ENCODE peak calls at places on chromosomes 7 and 10, in ten cellular contexts. Z is osteoblast, K is aorta, E is breast epithelium, G is RWPE2, R is left ventricle myocardium inferior, Y is heart left ventricle, Q is right atrium auricular region, D is A549, L is upper lobe of right lung. P is an unnamed sample.

GRCh38 chr7:18407385-18407784 is 88.2 kb upstream of the HDAC9 start:
- DNase-seq in Z (no peak), K (no peak), E (no peak), G (no peak), R (no peak), Y (no peak), Q (no peak), D (no peak), L (no peak), P (no peak)

GRCh38 chr10:89215511-89215910 is 8.4 kb upstream of the CH25H start:
- DNase-seq in Z (no peak), K (no peak), E (no peak), G (no peak), R (no peak), Y (no peak), Q (no peak), D (no peak), L (no peak), P (no peak)

GRCh38 chr7:133977409-133978274 is 149.5 kb upstream of the LRGUK start:
- DNase-seq in Z (no peak), K (no peak), E (no peak), G (no peak), R (no peak), Y (no peak), Q (no peak), D (peak; percentile 21), L (no peak), P (no peak)

GRCh38 chr10:133370026-133370786 is 2.9 kb downstream of the ECHS1 start:
- DNase-seq in Z (no peak), K (peak; percentile 70), E (no peak), G (no peak), R (no peak), Y (no peak), Q (no peak), D (no peak), L (no peak), P (no peak)

GRCh38 chr7:132932321-132933075 is 149.4 kb downstream of the CHCHD3 start:
- DNase-seq in Z (no peak), K (no peak), E (no peak), G (no peak), R (no peak), Y (no peak), Q (no peak), D (no peak), L (no peak), P (no peak)

GRCh38 chr10:125003146-125003900 is 61.4 kb downstream of the ZRANB1 start:
- DNase-seq in Z (peak; percentile 62), K (peak; percentile 68), E (peak; percentile 22), G (peak; percentile 57), R (no peak), Y (no peak), Q (no peak), D (no peak), L (peak; percentile 49), P (no peak)

GRCh38 chr10:6995846-6996245 is 415.0 kb downstream of the SFMBT2 start:
- DNase-seq in Z (no peak), K (no peak), E (no peak), G (no peak), R (no peak), Y (no peak), Q (no peak), D (no peak), L (no peak), P (peak; percentile 37)

GRCh38 chr10:96497391-96497790 is 16.3 kb downstream of the TLL2 start:
- DNase-seq in Z (no peak), K (no peak), E (no peak), G (no peak), R (no peak), Y (no peak), Q (peak; percentile 32), D (no peak), L (no peak), P (no peak)

GRCh38 chr7:27219821-27220220 is 19.9 kb upstream of the HOXA13 start:
- DNase-seq in Z (no peak), K (peak; percentile 42), E (no peak), G (no peak), R (no peak), Y (no peak), Q (peak; percentile 50), D (no peak), L (no peak), P (no peak)

GRCh38 chr7:27221201-27221797 is 21.3 kb upstream of the EVX1 start:
- DNase-seq in Z (peak; percentile 77), K (no peak), E (no peak), G (no peak), R (no peak), Y (no peak), Q (no peak), D (no peak), L (no peak), P (no peak)

GRCh38 chr7:27220440-27220955 is 20.6 kb upstream of the HOXA13 start:
- DNase-seq in Z (peak; percentile 68), K (peak; percentile 56), E (no peak), G (no peak), R (no peak), Y (no peak), Q (peak; percentile 34), D (no peak), L (peak; percentile 55), P (no peak)

GRCh38 chr7:27225005-27225934 is 17.3 kb upstream of the EVX1 start:
- DNase-seq in Z (peak; percentile 71), K (no peak), E (no peak), G (no peak), R (no peak), Y (no peak), Q (no peak), D (no peak), L (no peak), P (no peak)

DNA sequence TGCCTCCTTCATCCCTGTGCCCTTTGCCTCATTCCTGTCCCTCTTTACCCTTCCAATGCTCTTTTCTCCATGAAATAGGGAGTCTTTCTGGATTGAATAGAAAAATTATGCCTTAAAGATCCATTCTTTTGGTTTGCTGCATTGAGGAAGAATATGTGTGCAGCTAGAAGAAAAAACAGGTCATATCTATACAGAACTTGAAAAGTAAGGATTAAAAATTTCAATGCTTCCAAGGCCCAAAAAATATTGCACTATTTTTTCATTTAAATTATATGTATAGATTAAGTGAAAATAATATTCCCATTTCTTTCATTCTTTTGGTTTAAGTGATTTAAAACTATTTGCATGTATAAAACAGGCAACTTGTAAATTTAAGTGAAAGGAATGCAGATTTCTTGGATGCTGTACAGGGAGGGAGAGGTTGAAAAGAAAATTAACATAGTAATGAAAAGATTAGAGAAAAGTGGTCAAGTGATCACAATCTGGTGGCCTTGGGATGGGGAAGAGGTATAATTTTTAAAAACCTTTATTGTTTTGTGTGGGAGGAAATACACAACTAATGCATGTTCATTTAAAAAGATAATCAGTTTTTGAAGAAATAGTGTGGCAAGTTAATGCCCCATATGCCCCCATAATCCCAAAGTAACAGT is 18.5 kb upstream of the EVX1 start:
- DNase-seq in Z (no peak), K (no peak), E (no peak), G (no peak), R (no peak), Y (no peak), Q (no peak), D (no peak), L (no peak), P (no peak)
- H3K4me3 ChIP-seq in Z (no peak overlapping the region), K (no peak overlapping the region), E (no peak overlapping the region), G (no peak overlapping the region), R (no peak overlapping the region), Y (no peak overlapping the region), Q (no peak overlapping the region), D (no peak overlapping the region), L (no peak overlapping the region), P (no peak overlapping the region)

DNA sequence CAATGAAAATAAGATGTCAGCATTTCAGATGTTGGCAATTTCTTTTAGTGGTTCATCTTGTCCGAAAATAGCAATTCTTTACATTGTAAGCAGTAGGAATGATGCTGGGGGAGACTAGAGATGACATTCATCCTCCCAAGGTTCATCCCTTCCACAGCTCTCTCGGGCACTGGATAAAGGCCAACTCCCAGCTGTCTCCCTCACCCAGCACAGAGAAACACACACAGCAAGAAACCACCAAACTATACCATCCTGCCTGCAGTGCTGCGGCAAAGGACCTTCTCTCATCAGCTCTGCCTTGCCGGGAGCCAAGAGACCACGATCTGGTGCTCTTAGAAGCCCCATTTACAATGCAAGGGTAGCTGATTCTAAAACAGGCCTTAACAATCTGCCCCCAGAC is 5.0 kb downstream of the FGFR2 start:
- DNase-seq in Z (no peak), K (no peak), E (no peak), G (no peak), R (no peak), Y (no peak), Q (no peak), D (no peak), L (peak; percentile 11), P (no peak)
- H3K4me3 ChIP-seq in Z (no peak overlapping the region), K (no peak overlapping the region), E (no peak overlapping the region), G (no peak overlapping the region), R (no peak overlapping the region), Y (no peak overlapping the region), Q (no peak overlapping the region), D (no peak overlapping the region), L (no peak overlapping the region), P (no peak overlapping the region)

DNA sequence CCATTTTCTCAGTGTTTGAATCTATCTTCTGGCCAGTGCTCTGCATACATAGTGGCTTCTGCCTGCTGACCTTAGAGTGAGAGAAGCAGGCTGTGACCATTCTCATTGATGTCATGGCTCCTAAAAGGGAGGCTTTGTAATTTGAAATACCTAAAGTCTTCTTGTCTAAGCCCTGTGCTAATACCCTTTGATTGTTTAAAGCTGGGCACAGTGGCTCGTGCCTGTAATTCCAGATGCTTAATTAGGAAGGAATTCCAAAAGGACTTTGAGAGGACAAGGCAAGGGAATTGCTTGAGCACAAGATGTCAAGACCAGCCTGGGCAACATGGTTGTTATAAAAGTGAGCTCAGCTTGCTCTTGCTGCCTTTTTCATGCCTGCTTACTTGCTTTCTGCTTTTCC is 81.7 kb downstream of the APBB1IP start:
- DNase-seq in Z (no peak), K (no peak), E (no peak), G (no peak), R (no peak), Y (no peak), Q (no peak), D (no peak), L (no peak), P (no peak)
- H3K4me3 ChIP-seq in Z (no peak overlapping the region), K (no peak overlapping the region), E (no peak overlapping the region), G (no peak overlapping the region), R (no peak overlapping the region), Y (no peak overlapping the region), Q (no peak overlapping the region), D (no peak overlapping the region), L (no peak overlapping the region), P (no peak overlapping the region)

GRCh38 chr10:119896937-119897336 is 4.4 kb downstream of the SEC23IP start:
- DNase-seq in Z (no peak), K (no peak), E (no peak), G (no peak), R (peak; percentile 68), Y (peak; percentile 82), Q (peak; percentile 74), D (peak; percentile 36), L (peak; percentile 85), P (no peak)

GRCh38 chr10:119897366-119897765 is 4.8 kb downstream of the SEC23IP start:
- DNase-seq in Z (no peak), K (no peak), E (no peak), G (no peak), R (no peak), Y (no peak), Q (no peak), D (no peak), L (no peak), P (no peak)

GRCh38 chr10:119892188-119893065 is at the start of gene SEC23IP:
- DNase-seq in Z (peak; percentile 94), K (peak; percentile 99), E (peak; percentile 94), G (peak; percentile 95), R (peak; percentile 96), Y (peak; percentile 98), Q (peak; percentile 97), D (peak; percentile 98), L (peak; percentile 98), P (peak; percentile 88)

GRCh38 chr10:119896061-119896655 is 3.6 kb downstream of the SEC23IP start:
- DNase-seq in Z (peak; percentile 81), K (no peak), E (no peak), G (no peak), R (no peak), Y (no peak), Q (no peak), D (peak; percentile 14), L (no peak), P (peak; percentile 54)

GRCh38 chr10:119893845-119894427 is 1.4 kb downstream of the SEC23IP start:
- DNase-seq in Z (no peak), K (no peak), E (no peak), G (no peak), R (no peak), Y (no peak), Q (no peak), D (no peak), L (no peak), P (no peak)
- H3K4me3 ChIP-seq in Z (peak overlapping the region; percentile 92), K (no peak overlapping the region), E (peak overlapping the region; percentile 79), G (peak overlapping the region; percentile 64), R (peak overlapping the region; percentile 88), Y (peak overlapping the region; percentile 97), Q (peak overlapping the region; percentile 82), D (peak overlapping the region; percentile 98), L (peak overlapping the region; percentile 63), P (peak overlapping the region; percentile 72)